ENCODE peak calls at places on chromosomes 4 and X, in four cellular contexts. L is sigmoid colon, F is GM12892, V is breast epithelium. M is an unnamed sample.

GRCh38 chr4:159429693-159430035 is 326.8 kb downstream of the RAPGEF2 start:
- DNase-seq in L (no peak), V (no peak), F (no peak), M (no peak)

GRCh38 chr4:139553751-139554670 is 2.0 kb downstream of the SETD7 start:
- DNase-seq in V (no peak), F (no peak), L (no peak), M (no peak)

GRCh38 chr4:173450281-173450680 is 51.4 kb upstream of the SCRG1 start:
- DNase-seq in L (no peak), V (no peak), F (no peak), M (no peak)

GRCh38 chr4:85747871-85748491 is 273.0 kb downstream of the ARHGAP24 start:
- DNase-seq in L (no peak), F (no peak), V (no peak), M (peak)

GRCh38 chr4:15182600-15183222 is 180.4 kb downstream of the CPEB2 start:
- DNase-seq in L (no peak), V (no peak), F (no peak), M (no peak)

GRCh38 chrX:16212436-16212835 is 45.2 kb downstream of the MAGEB17 start:
- DNase-seq in V (no peak), F (no peak), L (no peak), M (peak)

GRCh38 chr4:137531951-137532868 is at the start of gene PCDH18:
- DNase-seq in L (peak), F (no peak), V (peak), M (no peak)

GRCh38 chrX:275476-275966 is 5.7 kb upstream of the PLCXD1 start:
- DNase-seq in F (no peak), L (no peak), V (no peak), M (no peak)

GRCh38 chr4:907691-908437 is 24.3 kb downstream of the GAK start:
- DNase-seq in V (no peak), F (no peak), L (no peak), M (no peak)

GRCh38 chr4:26346203-26346620 is 25.4 kb downstream of the RBPJ start:
- DNase-seq in L (no peak), F (no peak), V (no peak), M (peak)
- TF ChIP-seq POLR2A in L (no peak), F (no peak), V (no peak), M (no peak)

DNA sequence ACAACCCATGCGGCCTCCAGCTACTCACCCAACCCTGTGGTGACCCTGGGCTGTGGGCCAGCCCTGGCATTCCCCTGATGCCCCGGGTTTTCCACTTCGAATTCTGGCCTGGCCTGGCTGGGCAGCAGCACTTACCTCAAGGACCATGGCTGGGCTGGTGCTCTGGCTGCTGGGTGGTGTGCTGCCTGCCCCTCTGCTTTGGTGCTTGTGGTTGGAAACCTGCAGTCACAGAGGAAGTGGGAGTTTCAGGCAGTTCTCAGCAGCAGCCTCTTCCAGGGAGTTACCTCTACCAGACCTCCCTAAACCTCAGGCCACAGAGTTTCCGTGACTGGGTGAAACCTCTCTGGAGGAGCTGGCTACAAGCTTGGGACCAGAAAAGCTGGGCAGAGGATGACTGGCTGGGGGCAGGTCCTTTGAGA is at the start of gene CXCR3:
- DNase-seq in F (peak), L (no peak), V (no peak), M (no peak)
- TF ChIP-seq POLR2A in F (peak), L (no peak), V (no peak), M (peak)

GRCh38 chrX:101348452-101349222 is at the start of gene TIMM8A:
- DNase-seq in F (peak), V (peak), L (peak), M (peak)
- TF ChIP-seq POLR2A in F (peak), V (no peak), L (peak), M (peak)

DNA sequence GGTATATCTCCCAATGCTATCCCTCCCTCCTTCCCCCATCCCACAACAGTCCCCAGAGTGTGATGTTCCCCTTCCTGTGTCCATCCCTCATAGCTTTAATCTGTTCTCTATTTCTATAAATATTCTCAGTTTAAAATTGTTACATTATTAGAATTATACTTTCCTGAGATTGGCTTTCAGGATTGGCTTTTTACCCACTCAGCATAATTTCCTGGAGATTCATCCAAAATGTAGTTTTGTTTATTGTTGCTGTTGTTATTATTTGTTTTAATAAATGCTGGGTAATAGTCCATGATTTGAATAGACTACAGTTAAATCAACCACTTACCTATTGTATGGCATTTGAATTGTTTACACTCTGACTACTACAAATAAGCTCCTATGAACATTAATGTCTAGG is 936.4 kb downstream of the FAT4 start:
- DNase-seq in L (no peak), F (no peak), V (no peak), M (no peak)
- TF ChIP-seq POLR2A in L (no peak), F (no peak), V (no peak), M (no peak)

GRCh38 chr4:185809517-185810071 is 2.4 kb downstream of the SORBS2 start:
- DNase-seq in V (no peak), L (no peak), F (no peak), M (no peak)
- TF ChIP-seq POLR2A in V (no peak), L (no peak), F (no peak), M (no peak)